ENCODE peak calls at places on chromosome 16, in seven cellular contexts. J is NCI-H460; U is CD4-positive, alpha-beta T cell; Z is PC-9; O is ELR; V is NCI-H1092; F is iris pigment epithelial cell. I is an unnamed sample.

GRCh38 chr16:19294156-19294649 is 8.7 kb downstream of the CLEC19A start:
- DNase-seq in J (no peak), U (no peak), Z (no peak), O (no peak), V (no peak), F (peak), I (no peak)

GRCh38 chr16:962901-963814 is 7.6 kb downstream of the LMF1 start:
- DNase-seq in J (no peak), U (peak), Z (no peak), O (no peak), V (no peak), F (no peak), I (no peak)

GRCh38 chr16:4928227-4928626 is 8.7 kb downstream of the PPL start:
- DNase-seq in J (no peak), U (no peak), Z (no peak), O (no peak), V (no peak), F (no peak), I (no peak)

GRCh38 chr16:56372013-56372634 is 53.2 kb downstream of the AMFR start:
- DNase-seq in J (no peak), U (no peak), Z (no peak), O (no peak), V (no peak), F (no peak), I (no peak)

GRCh38 chr16:53744449-53744848 is 40.5 kb downstream of the FTO start:
- DNase-seq in J (no peak), U (peak), Z (peak), O (no peak), V (no peak), F (no peak), I (no peak)

GRCh38 chr16:88702364-88703210 is 3.6 kb downstream of the RNF166 start:
- DNase-seq in J (no peak), U (no peak), Z (no peak), O (no peak), V (no peak), F (no peak), I (no peak)

GRCh38 chr16:81526199-81526598 is 81.6 kb downstream of the CMIP start:
- DNase-seq in J (no peak), U (no peak), Z (no peak), O (no peak), V (no peak), F (no peak), I (no peak)

GRCh38 chr16:52912565-52913173 is 140.0 kb downstream of the CHD9NB start:
- DNase-seq in J (peak), U (no peak), Z (peak), O (peak), V (peak), F (peak), I (peak)

GRCh38 chr16:63983401-63983800 is 1138.5 kb downstream of the CDH11 start:
- DNase-seq in J (no peak), U (no peak), Z (no peak), O (no peak), V (no peak), F (no peak), I (no peak)

GRCh38 chr16:55044366-55044975 is 113.8 kb downstream of the IRX5 start:
- DNase-seq in J (no peak), U (no peak), Z (no peak), O (no peak), V (no peak), F (no peak), I (no peak)

GRCh38 chr16:11429823-11430222 is 84.6 kb downstream of the RMI2 start:
- DNase-seq in J (no peak), U (no peak), Z (no peak), O (no peak), V (no peak), F (no peak), I (no peak)

GRCh38 chr16:82181456-82182185 is 11.6 kb upstream of the MPHOSPH6 start:
- DNase-seq in J (no peak), U (no peak), Z (no peak), O (peak), V (peak), F (no peak), I (no peak)